ENCODE peak calls at places on chromosomes 12 and 14, in five cellular contexts. D is WTC11, R is IMR-90, Z is esophagus muscularis mucosa, P is AG09319. I is an unnamed sample.

GRCh38 chr12:47995976-47996375 is 8.3 kb downstream of the COL2A1 start:
- DNase-seq in D (no peak), R (peak), Z (no peak), P (peak), I (peak)

GRCh38 chr12:50390284-50390683 is 6.1 kb downstream of the FAM186A start:
- DNase-seq in D (no peak), R (peak), Z (no peak), P (peak), I (no peak)

GRCh38 chr12:26121841-26122680 is 2.8 kb downstream of the BHLHE41 start:
- DNase-seq in D (peak), R (peak), Z (peak), P (no peak), I (peak)

GRCh38 chr12:132506328-132506727 is 16.4 kb downstream of the FBRSL1 start:
- DNase-seq in D (no peak), R (no peak), Z (no peak), P (no peak), I (no peak)

GRCh38 chr14:96987771-96988170 is 190.6 kb downstream of the VRK1 start:
- DNase-seq in D (no peak), R (no peak), Z (no peak), P (no peak), I (no peak)

GRCh38 chr14:93713726-93714405 is 74.4 kb downstream of the PRIMA1 start:
- DNase-seq in D (no peak), R (no peak), Z (peak), P (no peak), I (no peak)

GRCh38 chr14:100696017-100696416 is 30.7 kb upstream of the DLK1 start:
- DNase-seq in D (no peak), R (no peak), Z (no peak), P (no peak), I (no peak)

GRCh38 chr12:123151679-123152454 is 977 bp upstream of the PITPNM2 start:
- DNase-seq in D (no peak), R (no peak), Z (no peak), P (no peak), I (no peak)

GRCh38 chr14:68653754-68654153 is 139.1 kb downstream of the ZFP36L1 start:
- DNase-seq in D (no peak), R (no peak), Z (no peak), P (no peak), I (no peak)

GRCh38 chr14:86654558-86655184 is 1124.7 kb downstream of the FLRT2 start:
- DNase-seq in D (peak), R (peak), Z (no peak), P (no peak), I (no peak)
- TF ChIP-seq CTCF in D (peak), R (peak), Z (no peak), P (no peak), I (peak)

DNA sequence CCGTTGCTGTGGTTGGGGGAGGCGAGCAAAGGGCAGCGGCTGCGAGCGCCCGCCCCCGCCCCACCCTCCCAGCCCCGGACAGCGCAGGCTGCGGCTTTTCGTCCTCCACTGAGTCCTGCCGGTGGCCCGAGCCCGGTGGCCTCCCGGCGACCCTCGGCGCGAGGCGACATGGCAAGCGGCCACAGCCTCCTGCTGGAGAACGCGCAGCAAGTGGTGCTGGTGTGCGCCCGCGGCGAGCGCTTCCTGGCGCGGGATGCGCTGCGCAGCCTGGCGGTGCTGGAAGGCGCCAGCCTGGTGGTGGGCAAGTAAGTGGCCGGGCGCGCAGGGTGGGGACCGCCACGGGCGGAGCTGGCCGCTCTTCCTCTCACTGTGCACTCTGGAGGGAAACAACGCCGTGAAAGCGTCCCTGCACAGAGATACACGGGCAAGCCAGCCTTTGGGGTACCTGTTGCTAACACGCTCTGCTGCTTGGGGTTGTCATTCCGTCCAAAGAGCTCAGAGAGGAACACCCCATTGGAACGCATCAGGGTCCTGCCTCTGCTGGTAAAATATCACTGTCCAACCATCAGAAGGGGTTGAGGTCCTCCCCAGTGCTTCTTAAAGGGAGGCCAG is at the start of gene AMDHD1:
- DNase-seq in D (peak), R (peak), Z (no peak), P (no peak), I (peak)
- TF ChIP-seq CTCF in D (no peak), R (peak), Z (no peak), P (peak), I (peak)

GRCh38 chr12:81991868-81992267 is 232.7 kb upstream of the PPFIA2 start:
- DNase-seq in D (no peak), R (no peak), Z (no peak), P (no peak), I (no peak)

GRCh38 chr12:81987351-81987750 is 228.2 kb upstream of the PPFIA2 start:
- DNase-seq in D (no peak), R (no peak), Z (no peak), P (no peak), I (no peak)

GRCh38 chr12:81992461-81992860 is 233.3 kb upstream of the PPFIA2 start:
- DNase-seq in D (peak), R (no peak), Z (no peak), P (no peak), I (no peak)
- TF ChIP-seq CTCF in D (no peak), R (no peak), Z (no peak), P (peak), I (peak)

GRCh38 chr14:99479903-99480855 is 480 bp downstream of the SETD3 start:
- DNase-seq in D (peak), R (peak), Z (peak), P (no peak), I (peak)
- TF ChIP-seq CTCF in D (no peak), R (peak), Z (no peak), P (peak), I (no peak)

DNA sequence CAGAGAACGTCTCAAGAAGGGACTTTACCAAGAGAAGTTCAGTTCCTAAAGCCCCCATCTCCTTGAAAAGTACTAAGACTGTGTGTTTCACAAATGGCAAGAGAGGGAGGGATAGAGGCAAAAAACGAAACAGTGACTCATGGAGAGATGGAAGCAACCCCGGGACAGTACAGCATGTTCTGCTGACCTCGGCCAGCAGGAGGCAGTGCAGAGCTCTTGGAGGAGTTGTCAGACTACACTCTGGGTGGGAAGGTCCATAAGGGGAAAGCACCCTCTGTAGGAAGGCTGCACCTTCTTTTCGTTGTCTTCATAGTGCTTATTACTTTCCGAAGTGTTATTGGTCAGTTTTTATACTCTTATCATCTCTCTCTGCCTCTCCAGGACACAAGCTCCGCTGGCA is 525.2 kb upstream of the CCDC196 start:
- DNase-seq in D (peak), R (peak), Z (no peak), P (no peak), I (no peak)
- TF ChIP-seq CTCF in D (peak), R (peak), Z (peak), P (peak), I (peak)

GRCh38 chr12:42445891-42446290 is 119.9 kb downstream of the PPHLN1 start:
- DNase-seq in D (no peak), R (no peak), Z (no peak), P (no peak), I (no peak)

GRCh38 chr12:42447371-42447786 is 121.4 kb downstream of the PPHLN1 start:
- DNase-seq in D (no peak), R (no peak), Z (no peak), P (no peak), I (no peak)

GRCh38 chr12:42448841-42449240 is 122.9 kb downstream of the PPHLN1 start:
- DNase-seq in D (no peak), R (peak), Z (no peak), P (no peak), I (no peak)

GRCh38 chr12:42446761-42447160 is 120.8 kb downstream of the PPHLN1 start:
- DNase-seq in D (no peak), R (no peak), Z (no peak), P (no peak), I (no peak)

GRCh38 chr12:42450248-42450647 is 124.3 kb downstream of the PPHLN1 start:
- DNase-seq in D (no peak), R (peak), Z (no peak), P (no peak), I (no peak)
- TF ChIP-seq CTCF in D (no peak), R (no peak), Z (no peak), P (no peak), I (no peak)

GRCh38 chr12:100391856-100392255 is 35.0 kb downstream of the SLC17A8 start:
- DNase-seq in D (no peak), R (no peak), Z (no peak), P (no peak), I (no peak)
- TF ChIP-seq CTCF in D (no peak), R (no peak), Z (no peak), P (no peak), I (no peak)